ENCODE peak calls at places on chromosome 16, in ten cellular contexts. L, F, V, Y, M, I, Q, P, D and N are unnamed samples.

GRCh38 chr16:3131755-3132377 is 3.0 kb upstream of the ZNF213 start:
- DNase-seq in L (peak; percentile 35), F (peak; percentile 46), V (no peak), Y (no peak), M (no peak), I (peak; percentile 31), Q (no peak), P (peak; percentile 82), D (no peak), N (peak; percentile 90)

GRCh38 chr16:81834868-81835267 is 55.8 kb downstream of the PLCG2 start:
- DNase-seq in L (no peak), F (no peak), V (no peak), Y (no peak), M (no peak), I (no peak), Q (no peak), P (no peak), D (no peak), N (no peak)

GRCh38 chr16:75502916-75503605 is 7.8 kb upstream of the CHST6 start:
- DNase-seq in L (no peak), F (no peak), V (no peak), Y (no peak), M (no peak), I (no peak), Q (no peak), P (no peak), D (no peak), N (no peak)

GRCh38 chr16:90004577-90004976 is 14.7 kb downstream of the DBNDD1 start:
- DNase-seq in L (no peak), F (no peak), V (no peak), Y (no peak), M (no peak), I (no peak), Q (no peak), P (no peak), D (no peak), N (no peak)

GRCh38 chr16:70689035-70689969 is 3.4 kb upstream of the MTSS2 start:
- DNase-seq in L (no peak), F (no peak), V (no peak), Y (no peak), M (no peak), I (no peak), Q (no peak), P (no peak), D (no peak), N (no peak)

GRCh38 chr16:82658796-82659195 is 32.0 kb downstream of the CDH13 start:
- DNase-seq in L (peak; percentile 61), F (no peak), V (no peak), Y (no peak), M (no peak), I (no peak), Q (no peak), P (no peak), D (no peak), N (no peak)

GRCh38 chr16:81567987-81568748 is 123.6 kb downstream of the CMIP start:
- DNase-seq in L (peak; percentile 43), F (peak; percentile 57), V (no peak), Y (no peak), M (no peak), I (no peak), Q (no peak), P (peak; percentile 41), D (no peak), N (no peak)

GRCh38 chr16:85402910-85403692 is 210.0 kb upstream of the GSE1 start:
- DNase-seq in L (peak; percentile 77), F (peak; percentile 85), V (peak; percentile 40), Y (no peak), M (peak; percentile 62), I (no peak), Q (no peak), P (peak; percentile 80), D (no peak), N (peak; percentile 52)

GRCh38 chr16:47258874-47259461 is 115.2 kb upstream of the NETO2 start:
- DNase-seq in L (peak; percentile 14), F (peak; percentile 42), V (no peak), Y (peak; percentile 2), M (no peak), I (no peak), Q (peak; percentile 8), P (peak; percentile 60), D (peak; percentile 9), N (peak; percentile 71)

GRCh38 chr16:49546735-49547134 is 173.1 kb downstream of the C16orf78 start:
- DNase-seq in L (no peak), F (no peak), V (no peak), Y (no peak), M (no peak), I (no peak), Q (no peak), P (peak; percentile 39), D (no peak), N (no peak)

GRCh38 chr16:15770512-15770911 is 86.3 kb downstream of the MYH11 start:
- DNase-seq in L (peak; percentile 77), F (peak; percentile 92), V (no peak), Y (peak; percentile 11), M (no peak), I (no peak), Q (no peak), P (no peak), D (no peak), N (no peak)

GRCh38 chr16:8458481-8458880 is 131.8 kb downstream of the TMEM114 start:
- DNase-seq in L (no peak), F (no peak), V (no peak), Y (no peak), M (no peak), I (no peak), Q (no peak), P (no peak), D (no peak), N (no peak)

GRCh38 chr16:85238233-85238647 is 126.0 kb upstream of the CIBAR2 start:
- DNase-seq in L (peak; percentile 95), F (peak; percentile 97), V (peak; percentile 50), Y (peak; percentile 93), M (peak; percentile 95), I (no peak), Q (no peak), P (peak; percentile 94), D (no peak), N (peak; percentile 80)

GRCh38 chr16:90078594-90078895 is 1.4 kb upstream of the PRDM7 start:
- DNase-seq in L (no peak), F (no peak), V (peak; percentile 29), Y (no peak), M (no peak), I (no peak), Q (no peak), P (no peak), D (no peak), N (no peak)

GRCh38 chr16:22373662-22374310 is 633 bp downstream of the CDR2 start:
- DNase-seq in L (no peak), F (no peak), V (peak; percentile 66), Y (no peak), M (no peak), I (peak; percentile 39), Q (peak; percentile 41), P (peak; percentile 55), D (no peak), N (peak; percentile 61)

GRCh38 chr16:85261205-85261604 is 148.9 kb upstream of the CIBAR2 start:
- DNase-seq in L (no peak), F (no peak), V (no peak), Y (no peak), M (no peak), I (no peak), Q (no peak), P (no peak), D (no peak), N (no peak)

GRCh38 chr16:57994778-57995177 is 5.7 kb downstream of the ZNF319 start:
- DNase-seq in L (peak; percentile 25), F (peak; percentile 54), V (no peak), Y (no peak), M (no peak), I (peak; percentile 32), Q (peak; percentile 49), P (peak; percentile 80), D (peak; percentile 46), N (peak; percentile 68)

GRCh38 chr16:89453662-89454321 is 36.6 kb downstream of the ANKRD11 start:
- DNase-seq in L (no peak), F (peak; percentile 52), V (no peak), Y (no peak), M (no peak), I (no peak), Q (no peak), P (peak; percentile 74), D (no peak), N (no peak)

GRCh38 chr16:9499921-9500593 is 408.6 kb downstream of the HAPSTR1 start:
- DNase-seq in L (no peak), F (no peak), V (no peak), Y (no peak), M (no peak), I (no peak), Q (no peak), P (peak; percentile 44), D (no peak), N (peak; percentile 71)

GRCh38 chr16:3625911-3626732 is 14.7 kb upstream of the SLX4 start:
- DNase-seq in L (no peak), F (peak; percentile 59), V (no peak), Y (no peak), M (no peak), I (no peak), Q (no peak), P (no peak), D (no peak), N (no peak)

GRCh38 chr16:28537964-28538732 is 626 bp downstream of the NUPR1 start:
- DNase-seq in L (no peak), F (no peak), V (no peak), Y (no peak), M (no peak), I (no peak), Q (no peak), P (no peak), D (no peak), N (no peak)

GRCh38 chr16:84368327-84368996 is at the start of gene ATP2C2:
- DNase-seq in L (no peak), F (no peak), V (peak; percentile 64), Y (no peak), M (no peak), I (no peak), Q (no peak), P (peak; percentile 99), D (no peak), N (peak; percentile 93)

GRCh38 chr16:77850637-77851330 is 62.4 kb downstream of the VAT1L start:
- DNase-seq in L (peak; percentile 60), F (no peak), V (no peak), Y (no peak), M (no peak), I (no peak), Q (no peak), P (no peak), D (no peak), N (no peak)

GRCh38 chr16:75288596-75289120 is 37.2 kb upstream of the BCAR1 start:
- DNase-seq in L (no peak), F (no peak), V (no peak), Y (no peak), M (no peak), I (peak; percentile 50), Q (no peak), P (no peak), D (no peak), N (no peak)

GRCh38 chr16:3038256-3038655 is 1.5 kb upstream of the BICDL2 start:
- DNase-seq in L (no peak), F (no peak), V (no peak), Y (no peak), M (no peak), I (no peak), Q (peak; percentile 31), P (peak; percentile 87), D (no peak), N (peak; percentile 89)

GRCh38 chr16:14283786-14284185 is 212.7 kb downstream of the MRTFB start:
- DNase-seq in L (no peak), F (no peak), V (no peak), Y (no peak), M (no peak), I (no peak), Q (no peak), P (peak; percentile 59), D (no peak), N (peak; percentile 52)

GRCh38 chr16:66954097-66954659 is 6.9 kb upstream of the CES3 start:
- DNase-seq in L (peak; percentile 73), F (peak; percentile 81), V (peak; percentile 83), Y (peak; percentile 59), M (peak; percentile 28), I (peak; percentile 74), Q (peak; percentile 69), P (peak; percentile 82), D (peak; percentile 58), N (peak; percentile 89)

GRCh38 chr16:11038777-11039176 is 94.4 kb downstream of the CLEC16A start:
- DNase-seq in L (no peak), F (no peak), V (no peak), Y (no peak), M (no peak), I (no peak), Q (no peak), P (no peak), D (no peak), N (no peak)